ENCODE peak calls at places on chromosomes 13 and 19, in seven cellular contexts. V, D, E, X, W, Z and Q are unnamed samples.
A peak's percentile ranks its signal among the peaks of the same experiment; 100 is the strongest.

GRCh38 chr13:26983533-26984315 is 187.9 kb downstream of the USP12 start:
- DNase-seq in V (no peak), D (no peak), E (no peak), X (no peak), W (peak; percentile 65), Z (no peak), Q (no peak)

GRCh38 chr19:11125994-11126685 is 29.4 kb downstream of the SPC24 start:
- DNase-seq in V (peak; percentile 90), D (peak; percentile 65), E (peak; percentile 80), X (peak; percentile 64), W (peak; percentile 85), Z (no peak), Q (peak; percentile 85)

GRCh38 chr13:85013006-85013405 is 786.2 kb downstream of the SLITRK6 start:
- DNase-seq in V (no peak), D (no peak), E (no peak), X (no peak), W (no peak), Z (no peak), Q (no peak)

GRCh38 chr13:113076681-113077401 is 28.8 kb upstream of the F7 start:
- DNase-seq in V (no peak), D (no peak), E (no peak), X (no peak), W (no peak), Z (no peak), Q (no peak)

GRCh38 chr19:40006273-40006691 is 9.4 kb downstream of the ZNF546 start:
- DNase-seq in V (no peak), D (no peak), E (no peak), X (peak; percentile 95), W (peak; percentile 29), Z (no peak), Q (no peak)

GRCh38 chr13:25489238-25489637 is 117.5 kb downstream of the ATP8A2 start:
- DNase-seq in V (peak; percentile 68), D (no peak), E (peak; percentile 40), X (no peak), W (no peak), Z (no peak), Q (no peak)

GRCh38 chr19:28881616-28882015 is 331.3 kb downstream of the UQCRFS1 start:
- DNase-seq in V (no peak), D (no peak), E (no peak), X (no peak), W (no peak), Z (no peak), Q (no peak)

GRCh38 chr19:43763473-43763939 is 8.7 kb upstream of the SMG9 start:
- DNase-seq in V (no peak), D (no peak), E (no peak), X (peak; percentile 45), W (no peak), Z (no peak), Q (peak; percentile 58)

GRCh38 chr19:15828121-15828620 is 12.7 kb upstream of the OR10H1 start:
- DNase-seq in V (peak; percentile 8), D (no peak), E (no peak), X (no peak), W (no peak), Z (no peak), Q (peak; percentile 44)

GRCh38 chr13:29785978-29786377 is 64.4 kb downstream of the UBL3 start:
- DNase-seq in V (no peak), D (no peak), E (no peak), X (no peak), W (no peak), Z (no peak), Q (no peak)

GRCh38 chr19:52296400-52296772 is 583 bp upstream of the ZNF480 start:
- DNase-seq in V (peak; percentile 13), D (no peak), E (no peak), X (no peak), W (no peak), Z (no peak), Q (no peak)

GRCh38 chr19:10744848-10745293 is 27.0 kb downstream of the DNM2 start:
- DNase-seq in V (no peak), D (no peak), E (no peak), X (no peak), W (no peak), Z (no peak), Q (no peak)

GRCh38 chr19:17281391-17282304 is at the start of gene ANKLE1:
- DNase-seq in V (no peak), D (no peak), E (peak; percentile 77), X (no peak), W (no peak), Z (no peak), Q (no peak)

GRCh38 chr13:72025836-72026235 is 158.8 kb upstream of the DACH1 start:
- DNase-seq in V (no peak), D (no peak), E (no peak), X (no peak), W (no peak), Z (no peak), Q (no peak)

GRCh38 chr13:103517066-103517767 is 451.0 kb upstream of the SLC10A2 start:
- DNase-seq in V (no peak), D (no peak), E (no peak), X (no peak), W (no peak), Z (no peak), Q (no peak)

GRCh38 chr19:35090795-35091214 is 24.8 kb upstream of the FXYD3 start:
- DNase-seq in V (peak; percentile 79), D (no peak), E (peak; percentile 77), X (no peak), W (no peak), Z (no peak), Q (peak; percentile 16)

GRCh38 chr19:33368074-33368864 is 5.2 kb upstream of the CEBPG start:
- DNase-seq in V (no peak), D (no peak), E (no peak), X (peak; percentile 65), W (peak; percentile 12), Z (no peak), Q (peak; percentile 56)

GRCh38 chr19:33365676-33366075 is 7.8 kb upstream of the CEBPG start:
- DNase-seq in V (no peak), D (no peak), E (no peak), X (no peak), W (no peak), Z (no peak), Q (no peak)

GRCh38 chr19:33366917-33367316 is 6.6 kb upstream of the CEBPG start:
- DNase-seq in V (no peak), D (no peak), E (no peak), X (no peak), W (no peak), Z (no peak), Q (no peak)

GRCh38 chr19:33362508-33363228 is 10.8 kb upstream of the CEBPG start:
- DNase-seq in V (no peak), D (no peak), E (no peak), X (no peak), W (no peak), Z (no peak), Q (no peak)

GRCh38 chr19:33366127-33366526 is 7.4 kb upstream of the CEBPG start:
- DNase-seq in V (no peak), D (no peak), E (no peak), X (no peak), W (no peak), Z (no peak), Q (no peak)
- H3K79me1 ChIP-seq in V (no peaks in the 10 kb centered on the region), D (no peaks in the 10 kb centered on the region), E (no peaks in the 10 kb centered on the region), X (no peaks in the 10 kb centered on the region), W (no peaks in the 10 kb centered on the region), Z (no peaks in the 10 kb centered on the region), Q (no peaks in the 10 kb centered on the region)

GRCh38 chr19:22622901-22623840 is 11.0 kb upstream of the ZNF492 start:
- DNase-seq in V (no peak), D (no peak), E (no peak), X (no peak), W (no peak), Z (no peak), Q (no peak)

GRCh38 chr19:22625266-22626035 is 8.7 kb upstream of the ZNF492 start:
- DNase-seq in V (no peak), D (no peak), E (no peak), X (no peak), W (no peak), Z (no peak), Q (no peak)

GRCh38 chr19:22622020-22622419 is 12.1 kb upstream of the ZNF492 start:
- DNase-seq in V (no peak), D (no peak), E (no peak), X (no peak), W (no peak), Z (no peak), Q (no peak)

GRCh38 chr19:22620912-22621311 is 13.2 kb upstream of the ZNF492 start:
- DNase-seq in V (no peak), D (no peak), E (no peak), X (no peak), W (no peak), Z (no peak), Q (no peak)

GRCh38 chr19:22623841-22624221 is 10.3 kb upstream of the ZNF492 start:
- DNase-seq in V (no peak), D (no peak), E (no peak), X (no peak), W (no peak), Z (no peak), Q (no peak)
- H3K79me1 ChIP-seq in V (no peaks in the 10 kb centered on the region), D (no peaks in the 10 kb centered on the region), E (no peaks in the 10 kb centered on the region), X (no peaks in the 10 kb centered on the region), W (no peaks in the 10 kb centered on the region), Z (no peaks in the 10 kb centered on the region), Q (no peaks in the 10 kb centered on the region)

GRCh38 chr19:2243274-2244121 is 5.6 kb upstream of the AMH start:
- DNase-seq in V (no peak), D (no peak), E (no peak), X (no peak), W (no peak), Z (no peak), Q (no peak)
- H3K79me1 ChIP-seq in V (peaks cover 14% of the 10 kb centered on the region), D (peaks cover 39% of the 10 kb centered on the region), E (peaks cover 13% of the 10 kb centered on the region), X (peaks cover 55% of the 10 kb centered on the region), W (peaks cover 25% of the 10 kb centered on the region), Z (peaks cover 20% of the 10 kb centered on the region), Q (no peaks in the 10 kb centered on the region)

GRCh38 chr13:60261432-60262351 is 98.0 kb upstream of the DIAPH3 start:
- DNase-seq in V (no peak), D (no peak), E (peak; percentile 92), X (no peak), W (no peak), Z (peak; percentile 57), Q (no peak)

GRCh38 chr13:60265566-60265965 is 101.8 kb upstream of the DIAPH3 start:
- DNase-seq in V (no peak), D (no peak), E (no peak), X (no peak), W (no peak), Z (no peak), Q (no peak)

GRCh38 chr13:60258349-60258748 is 94.6 kb upstream of the DIAPH3 start:
- DNase-seq in V (no peak), D (no peak), E (peak; percentile 56), X (no peak), W (no peak), Z (no peak), Q (no peak)

GRCh38 chr13:60260440-60260839 is 96.7 kb upstream of the DIAPH3 start:
- DNase-seq in V (peak; percentile 75), D (no peak), E (peak; percentile 63), X (no peak), W (no peak), Z (no peak), Q (no peak)
- H3K79me1 ChIP-seq in V (no peaks in the 10 kb centered on the region), D (no peaks in the 10 kb centered on the region), E (no peaks in the 10 kb centered on the region), X (no peaks in the 10 kb centered on the region), W (no peaks in the 10 kb centered on the region), Z (no peaks in the 10 kb centered on the region), Q (no peaks in the 10 kb centered on the region)